ENCODE peak calls at places on chromosomes 4 and X, in four cellular contexts. W is T follicular helper cell, S is LNCaP clone FGC, O is AG09309. E is an unnamed sample.

GRCh38 chr4:6576512-6576911 is 1.5 kb downstream of the MAN2B2 start:
- DNase-seq in W (no peak), S (no peak), O (no peak), E (peak)

GRCh38 chr4:14743601-14744000 is 258.7 kb upstream of the CPEB2 start:
- DNase-seq in W (no peak), S (no peak), O (no peak), E (no peak)

GRCh38 chrX:144896323-144896722 is 351.0 kb upstream of the SPANXN1 start:
- DNase-seq in W (no peak), S (no peak), O (no peak), E (no peak)

GRCh38 chrX:1172496-1172895 is 40.0 kb downstream of the CRLF2 start:
- DNase-seq in W (no peak), S (no peak), O (no peak), E (no peak)

GRCh38 chr4:104860227-104861123 is 286.2 kb upstream of the TET2 start:
- DNase-seq in W (peak), S (peak), O (peak), E (no peak)

GRCh38 chr4:86595426-86595805 is 1.3 kb downstream of the PTPN13 start:
- DNase-seq in W (no peak), S (no peak), O (no peak), E (no peak)

GRCh38 chr4:113921089-113921842 is 58.2 kb downstream of the ARSJ start:
- DNase-seq in W (no peak), S (no peak), O (no peak), E (no peak)

GRCh38 chrX:101191217-101191750 is 28.3 kb upstream of the DRP2 start:
- DNase-seq in W (no peak), S (no peak), O (no peak), E (peak)

E was measured in Right ventricle myocardium inferior.